ENCODE peak calls at places on chromosomes 2 and 18, in ten cellular contexts. M is HepG2, W is fibroblast of lung, H is PC-3, L is lung, T is neural progenitor cell, Q is IMR-90, J is breast epithelium, Z is adrenal gland, I is thoracic aorta. O is an unnamed sample. For H3K9me3, the result is how much of the 10 kb centered on the place peaks cover.

GRCh38 chr2:62706721-62707516 is 1.4 kb downstream of the EHBP1 start:
- DNase-seq in M (peak), W (no peak), H (peak), L (no peak), T (peak), Q (no peak), J (no peak), Z (no peak), I (no peak), O (no peak)

GRCh38 chr2:109216332-109216731 is 87.3 kb downstream of the SH3RF3 start:
- DNase-seq in M (no peak), W (no peak), H (no peak), L (no peak), T (no peak), Q (no peak), J (no peak), Z (no peak), I (no peak), O (peak)

GRCh38 chr2:34305587-34305986 is 706.5 kb upstream of the FAM98A start:
- DNase-seq in M (no peak), W (no peak), H (no peak), L (no peak), T (no peak), Q (no peak), J (no peak), Z (no peak), I (no peak), O (no peak)

GRCh38 chr2:121944072-121944829 is 188.8 kb downstream of the TSN start:
- DNase-seq in M (no peak), W (peak), H (peak), L (no peak), T (no peak), Q (peak), J (no peak), Z (no peak), I (no peak), O (peak)

GRCh38 chr2:161415041-161415440 is 1.1 kb upstream of the TBR1 start:
- DNase-seq in M (no peak), W (no peak), H (peak), L (no peak), T (peak), Q (no peak), J (no peak), Z (no peak), I (no peak), O (no peak)

GRCh38 chr2:59029058-59029457 is 787.9 kb upstream of the FANCL start:
- DNase-seq in M (no peak), W (no peak), H (no peak), L (no peak), T (no peak), Q (no peak), J (no peak), Z (no peak), I (no peak), O (no peak)

GRCh38 chr18:23355206-23355605 is 97.9 kb upstream of the RIOK3 start:
- DNase-seq in M (no peak), W (no peak), H (no peak), L (no peak), T (no peak), Q (no peak), J (no peak), Z (no peak), I (no peak), O (no peak)

GRCh38 chr18:23244431-23244830 is 109.1 kb downstream of the CABLES1 start:
- DNase-seq in M (no peak), W (no peak), H (no peak), L (no peak), T (peak), Q (no peak), J (no peak), Z (no peak), I (no peak), O (no peak)

GRCh38 chr2:50443868-50444267 is 588.1 kb downstream of the NRXN1 start:
- DNase-seq in M (no peak), W (no peak), H (no peak), L (no peak), T (no peak), Q (no peak), J (no peak), Z (no peak), I (no peak), O (no peak)

GRCh38 chr2:145617420-145617819 is 1097.5 kb upstream of the ZEB2 start:
- DNase-seq in M (no peak), W (no peak), H (no peak), L (no peak), T (no peak), Q (no peak), J (no peak), Z (no peak), I (no peak), O (no peak)

GRCh38 chr2:200765139-200765951 is 46.4 kb upstream of the BZW1 start:
- DNase-seq in M (peak), W (peak), H (peak), L (no peak), T (no peak), Q (peak), J (no peak), Z (peak), I (no peak), O (no peak)

GRCh38 chr2:182047544-182047943 is 61.9 kb downstream of the PPP1R1C start:
- DNase-seq in M (no peak), W (no peak), H (no peak), L (no peak), T (no peak), Q (no peak), J (no peak), Z (no peak), I (no peak), O (no peak)

GRCh38 chr18:371616-371998 is 103.8 kb upstream of the THOC1 start:
- DNase-seq in M (no peak), W (no peak), H (no peak), L (no peak), T (no peak), Q (no peak), J (no peak), Z (no peak), I (no peak), O (no peak)

GRCh38 chr18:45168883-45169585 is 446.2 kb upstream of the SLC14A2 start:
- DNase-seq in M (no peak), W (peak), H (peak), L (no peak), T (no peak), Q (peak), J (no peak), Z (no peak), I (no peak), O (no peak)

GRCh38 chr2:220188031-220188430 is 560.6 kb downstream of the SLC4A3 start:
- DNase-seq in M (no peak), W (peak), H (peak), L (no peak), T (no peak), Q (peak), J (no peak), Z (no peak), I (no peak), O (no peak)

GRCh38 chr2:60554649-60555065 is 1.2 kb upstream of the BCL11A start:
- DNase-seq in M (no peak), W (no peak), H (no peak), L (no peak), T (peak), Q (no peak), J (no peak), Z (no peak), I (no peak), O (no peak)

GRCh38 chr2:218152172-218152571 is 14.6 kb downstream of the CXCR1 start:
- DNase-seq in M (no peak), W (no peak), H (peak), L (no peak), T (no peak), Q (no peak), J (no peak), Z (no peak), I (no peak), O (no peak)

GRCh38 chr2:212052412-212053159 is 486.0 kb downstream of the ERBB4 start:
- DNase-seq in M (no peak), W (peak), H (peak), L (no peak), T (no peak), Q (peak), J (no peak), Z (no peak), I (no peak), O (no peak)

GRCh38 chr2:3205845-3206244 is 171.8 kb downstream of the EIPR1 start:
- DNase-seq in M (no peak), W (no peak), H (no peak), L (no peak), T (no peak), Q (no peak), J (no peak), Z (no peak), I (no peak), O (no peak)

GRCh38 chr2:73203055-73203681 is 794 bp downstream of the NOTO start:
- DNase-seq in M (no peak), W (peak), H (no peak), L (peak), T (peak), Q (no peak), J (no peak), Z (no peak), I (no peak), O (no peak)

GRCh38 chr18:12657849-12658829 is at the start of gene SPIRE1:
- DNase-seq in M (peak), W (peak), H (peak), L (peak), T (peak), Q (peak), J (peak), Z (peak), I (no peak), O (peak)

GRCh38 chr2:74020717-74021406 is 36.2 kb downstream of the TET3 start:
- DNase-seq in M (no peak), W (no peak), H (no peak), L (no peak), T (no peak), Q (no peak), J (no peak), Z (peak), I (no peak), O (no peak)

GRCh38 chr2:110748489-110748867 is 16.1 kb downstream of the ACOXL start:
- DNase-seq in M (no peak), W (peak), H (peak), L (no peak), T (peak), Q (peak), J (no peak), Z (no peak), I (no peak), O (no peak)

GRCh38 chr2:10432315-10433181 is 15.6 kb downstream of the ODC1 start:
- DNase-seq in M (no peak), W (no peak), H (no peak), L (peak), T (peak), Q (no peak), J (no peak), Z (no peak), I (no peak), O (no peak)

GRCh38 chr2:221097568-221097915 is 474.6 kb downstream of the EPHA4 start:
- DNase-seq in M (no peak), W (peak), H (peak), L (no peak), T (no peak), Q (peak), J (no peak), Z (no peak), I (no peak), O (no peak)

GRCh38 chr2:84832772-84833461 is 48.0 kb downstream of the TRABD2A start:
- DNase-seq in M (no peak), W (no peak), H (no peak), L (no peak), T (peak), Q (peak), J (no peak), Z (peak), I (no peak), O (no peak)

GRCh38 chr2:34096552-34097171 is 497.6 kb upstream of the FAM98A start:
- DNase-seq in M (peak), W (peak), H (peak), L (peak), T (peak), Q (peak), J (no peak), Z (no peak), I (no peak), O (no peak)

GRCh38 chr2:180698668-180699067 is 281.7 kb upstream of the UBE2E3 start:
- DNase-seq in M (no peak), W (no peak), H (no peak), L (no peak), T (no peak), Q (no peak), J (no peak), Z (no peak), I (no peak), O (no peak)

GRCh38 chr2:180696005-180696404 is 284.4 kb upstream of the UBE2E3 start:
- DNase-seq in M (no peak), W (no peak), H (peak), L (no peak), T (no peak), Q (no peak), J (no peak), Z (no peak), I (no peak), O (no peak)

GRCh38 chr2:180695570-180695969 is 284.8 kb upstream of the UBE2E3 start:
- DNase-seq in M (no peak), W (no peak), H (no peak), L (no peak), T (no peak), Q (no peak), J (no peak), Z (no peak), I (no peak), O (no peak)

GRCh38 chr2:180692322-180692721 is 288.1 kb upstream of the UBE2E3 start:
- DNase-seq in M (no peak), W (no peak), H (peak), L (no peak), T (no peak), Q (no peak), J (no peak), Z (no peak), I (no peak), O (no peak)

GRCh38 chr2:180694445-180695421 is 285.7 kb upstream of the UBE2E3 start:
- DNase-seq in M (no peak), W (no peak), H (no peak), L (no peak), T (no peak), Q (peak), J (no peak), Z (no peak), I (no peak), O (no peak)
- H3K4me3 ChIP-seq in M (no peak), W (peak), H (peak), L (no peak), T (no peak), Q (no peak), J (no peak), Z (no peak), I (no peak), O (no peak)

DNA sequence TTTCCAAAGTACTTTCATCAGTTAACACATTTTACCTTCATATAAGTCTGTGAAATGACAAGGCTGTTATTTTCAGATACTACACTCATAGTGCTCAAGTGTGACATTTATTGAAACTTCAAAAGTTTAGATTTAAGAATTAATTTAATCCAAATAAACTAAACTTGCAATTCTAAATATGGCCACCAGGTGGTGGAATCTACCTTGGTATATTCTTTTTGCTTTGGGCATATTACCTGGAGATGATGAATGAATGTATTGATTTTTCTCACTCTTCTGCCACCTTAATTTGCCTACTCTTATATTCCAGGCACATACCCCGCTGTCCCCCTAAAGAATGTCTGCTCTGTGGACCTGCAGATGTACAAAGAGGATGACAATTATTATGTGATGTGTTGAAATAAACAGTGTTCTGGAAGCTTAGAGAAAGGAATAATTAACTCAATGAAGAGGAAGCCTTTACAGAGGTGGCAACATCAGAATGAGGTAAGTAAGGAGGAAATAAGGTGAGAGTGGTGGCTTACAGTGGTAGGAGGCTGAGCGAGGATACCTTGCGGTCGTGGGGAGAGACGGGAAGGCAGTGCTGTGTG is 179.7 kb downstream of the CELF4 start:
- DNase-seq in M (peak), W (peak), H (peak), L (no peak), T (peak), Q (peak), J (no peak), Z (no peak), I (no peak), O (no peak)
- TF ChIP-seq CTCF in M (peak), W (peak), H (peak), L (peak), T (peak), Q (peak), J (peak), Z (peak), I (peak), O (peak)

GRCh38 chr18:58335223-58335622 is 291.2 kb downstream of the NEDD4L start:
- DNase-seq in M (no peak), W (no peak), H (no peak), L (no peak), T (peak), Q (no peak), J (no peak), Z (no peak), I (no peak), O (no peak)

GRCh38 chr18:58337285-58337684 is 291.6 kb downstream of the ALPK2 start:
- DNase-seq in M (no peak), W (no peak), H (no peak), L (no peak), T (no peak), Q (no peak), J (no peak), Z (no peak), I (no peak), O (no peak)

GRCh38 chr18:58335821-58336220 is 291.8 kb downstream of the NEDD4L start:
- DNase-seq in M (no peak), W (peak), H (no peak), L (no peak), T (no peak), Q (no peak), J (no peak), Z (no peak), I (no peak), O (no peak)

GRCh38 chr18:58336605-58337004 is 292.3 kb downstream of the ALPK2 start:
- DNase-seq in M (no peak), W (peak), H (no peak), L (no peak), T (no peak), Q (peak), J (no peak), Z (no peak), I (no peak), O (no peak)

GRCh38 chr18:58334061-58334460 is 290.0 kb downstream of the NEDD4L start:
- DNase-seq in M (no peak), W (no peak), H (no peak), L (no peak), T (no peak), Q (no peak), J (no peak), Z (no peak), I (no peak), O (no peak)
- H3K9me3 ChIP-seq in M (under half), W (under half), H (under half), L (under half), T (under half), Q (under half), J (under half), Z (under half), I (under half), O (under half)

DNA sequence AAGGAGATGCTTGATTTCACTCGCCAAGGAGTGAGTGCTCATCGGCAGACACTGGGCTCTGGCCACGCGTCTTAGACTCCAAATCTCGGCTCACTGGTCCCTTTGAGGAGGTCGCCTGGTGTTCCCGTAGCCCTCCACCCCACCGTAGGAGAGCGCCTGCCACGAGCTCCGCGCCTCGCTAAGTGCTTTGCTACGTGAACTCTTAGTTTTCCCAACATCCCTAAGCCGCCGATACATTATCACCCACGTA is 805 bp upstream of the LIPG start:
- DNase-seq in M (no peak), W (peak), H (no peak), L (no peak), T (no peak), Q (no peak), J (no peak), Z (no peak), I (no peak), O (no peak)
- H3K4me3 ChIP-seq in M (peak), W (peak), H (peak), L (peak), T (peak), Q (peak), J (peak), Z (no peak), I (peak), O (peak)

O was measured in right atrium auricular region.